ENCODE peak calls at places on chromosome 7, in eight cellular contexts. E is H9; T is stimulated activated CD8-positive, alpha-beta memory T cell treated with anti-CD3 and anti-CD28 coated beads, Interleukin-15, amount 100 ng/mL, for 1 hour; P is frontal cortex; R is T-helper 1 cell; W is HT1080; L is Kasumi-1; U is NK-92 treated with Interleukin-12 subunit alpha and Interleukin-12 subunit beta, amount 100 ng/mL, for 24 hours. N is an unnamed sample.

GRCh38 chr7:154928136-154929005 is 74.6 kb downstream of the PAXIP1 start:
- DNase-seq in T (peak; percentile 15), W (peak; percentile 94), E (no peak), P (peak; percentile 47), U (peak; percentile 15), R (no peak), L (peak; percentile 93), N (peak; percentile 8)

GRCh38 chr7:67470256-67470751 is 473.7 kb downstream of the TYW1 start:
- DNase-seq in E (no peak), W (no peak), L (no peak), T (no peak), P (peak; percentile 15), R (no peak), U (no peak), N (no peak)

GRCh38 chr7:27746978-27747377 is 7.0 kb downstream of the TAX1BP1 start:
- DNase-seq in P (peak; percentile 6), L (no peak), T (no peak), E (no peak), U (no peak), W (no peak), R (no peak), N (no peak)

GRCh38 chr7:121557034-121557892 is 161.2 kb upstream of the FAM3C start:
- DNase-seq in P (no peak), T (no peak), W (peak; percentile 75), R (no peak), U (no peak), E (no peak), L (no peak), N (no peak)

GRCh38 chr7:64807731-64808365 is 13.6 kb downstream of the ZNF138 start:
- DNase-seq in E (no peak), P (no peak), U (no peak), L (no peak), W (no peak), R (no peak), T (no peak), N (no peak)

GRCh38 chr7:10977113-10977512 is 3.4 kb downstream of the PHF14 start:
- DNase-seq in E (no peak), P (no peak), U (no peak), W (no peak), L (no peak), T (no peak), R (no peak), N (no peak)

GRCh38 chr7:16695621-16696237 is 49.7 kb downstream of the BZW2 start:
- DNase-seq in L (peak; percentile 23), T (no peak), E (no peak), W (peak; percentile 44), R (no peak), P (peak; percentile 9), U (no peak), N (no peak)

GRCh38 chr7:34849163-34849960 is 187.9 kb downstream of the DPY19L1 start:
- DNase-seq in W (peak; percentile 27), L (no peak), E (no peak), U (no peak), T (no peak), P (no peak), R (no peak), N (no peak)

GRCh38 chr7:82729172-82730030 is 285.8 kb upstream of the CACNA2D1 start:
- DNase-seq in W (no peak), T (no peak), L (peak; percentile 61), R (no peak), E (no peak), P (peak; percentile 8), U (no peak), N (no peak)

N was measured in T-helper 9 cell.